ENCODE peak calls at places on chromosomes 5 and 9, in ten cellular contexts. T, P, K, O, G, L, Q, S, J and D are unnamed samples. For H3K4me1, the result is how much of the 10 kb centered on the place peaks cover.

GRCh38 chr9:31799953-31800609 is 584.4 kb upstream of the ACO1 start:
- DNase-seq in T (peak), P (no peak), K (no peak), O (peak), G (no peak), L (no peak), Q (no peak), S (peak), J (no peak), D (no peak)

GRCh38 chr5:154465169-154465568 is 12.9 kb downstream of the HAND1 start:
- DNase-seq in T (no peak), P (no peak), K (no peak), O (peak), G (no peak), L (no peak), Q (no peak), S (no peak), J (no peak), D (no peak)

GRCh38 chr9:127263664-127264063 is 910 bp upstream of the GARNL3 start:
- DNase-seq in T (no peak), P (peak), K (no peak), O (no peak), G (no peak), L (peak), Q (no peak), S (no peak), J (no peak), D (peak)

GRCh38 chr5:53616939-53617549 is 56.6 kb downstream of the NDUFS4 start:
- DNase-seq in T (peak), P (no peak), K (no peak), O (no peak), G (no peak), L (no peak), Q (no peak), S (no peak), J (no peak), D (no peak)

GRCh38 chr5:101532430-101532829 is 629.3 kb upstream of the ST8SIA4 start:
- DNase-seq in T (no peak), P (no peak), K (no peak), O (no peak), G (no peak), L (no peak), Q (no peak), S (no peak), J (no peak), D (no peak)

GRCh38 chr5:171537463-171537862 is 118.0 kb downstream of the FGF18 start:
- DNase-seq in T (no peak), P (no peak), K (no peak), O (peak), G (peak), L (no peak), Q (no peak), S (no peak), J (no peak), D (no peak)

GRCh38 chr9:15936316-15936869 is 383.6 kb downstream of the CCDC171 start:
- DNase-seq in T (peak), P (no peak), K (peak), O (peak), G (peak), L (peak), Q (no peak), S (no peak), J (no peak), D (peak)

GRCh38 chr5:66959668-66960067 is 236.9 kb downstream of the CD180 start:
- DNase-seq in T (no peak), P (no peak), K (no peak), O (peak), G (no peak), L (no peak), Q (no peak), S (no peak), J (no peak), D (no peak)

GRCh38 chr9:2621678-2622360 is at the start of gene VLDLR:
- DNase-seq in T (no peak), P (peak), K (peak), O (peak), G (no peak), L (peak), Q (peak), S (peak), J (peak), D (peak)

GRCh38 chr5:165187815-165188214 is 1682.4 kb downstream of the MAT2B start:
- DNase-seq in T (no peak), P (no peak), K (no peak), O (no peak), G (no peak), L (no peak), Q (no peak), S (no peak), J (no peak), D (no peak)

GRCh38 chr5:17381926-17382325 is 116.1 kb upstream of the TAF11L2 start:
- DNase-seq in T (no peak), P (no peak), K (no peak), O (no peak), G (no peak), L (no peak), Q (peak), S (no peak), J (peak), D (peak)

GRCh38 chr9:102769307-102769706 is 225.8 kb upstream of the CYLC2 start:
- DNase-seq in T (no peak), P (no peak), K (no peak), O (no peak), G (no peak), L (no peak), Q (no peak), S (no peak), J (no peak), D (no peak)

GRCh38 chr5:150131461-150131860 is 24.2 kb downstream of the PDGFRB start:
- DNase-seq in T (no peak), P (no peak), K (no peak), O (no peak), G (no peak), L (no peak), Q (no peak), S (no peak), J (no peak), D (no peak)
- H3K4me1 ChIP-seq in T (under half), P (under half), K (under half), O (under half), G (under half), L (under half), Q (under half), S (under half), J (under half), D (half or more)

GRCh38 chr9:89312154-89312616 is 1.2 kb downstream of the CKS2 start:
- DNase-seq in T (peak), P (no peak), K (no peak), O (peak), G (peak), L (peak), Q (no peak), S (no peak), J (no peak), D (no peak)
- H3K4me1 ChIP-seq in T (under half), P (under half), K (under half), O (under half), G (under half), L (under half), Q (under half), S (under half), J (under half), D (under half)

DNA sequence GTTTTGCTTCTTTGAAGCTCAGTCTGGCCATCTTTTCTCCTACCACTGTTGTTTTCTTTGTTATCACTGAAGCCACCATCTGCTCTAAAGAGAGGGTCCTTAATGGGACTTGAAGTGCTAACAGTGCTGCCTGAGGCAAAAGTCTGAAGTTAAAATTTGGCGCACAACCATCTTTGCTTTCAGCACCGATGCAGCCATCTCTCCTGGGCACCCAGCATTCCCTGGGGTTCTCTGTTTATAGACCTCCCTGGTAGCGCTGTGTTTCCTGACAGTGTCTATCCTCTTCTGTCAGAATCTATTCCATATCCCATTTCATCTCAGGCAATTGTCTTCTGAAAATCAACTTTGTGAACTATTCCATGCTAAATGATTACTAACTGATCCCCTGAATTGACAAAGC is 491.5 kb upstream of the MPDZ start:
- DNase-seq in T (no peak), P (no peak), K (no peak), O (no peak), G (no peak), L (peak), Q (no peak), S (no peak), J (no peak), D (no peak)
- H3K4me1 ChIP-seq in T (under half), P (under half), K (under half), O (under half), G (under half), L (under half), Q (under half), S (under half), J (under half), D (under half)

GRCh38 chr9:113237026-113237425 is 15.7 kb downstream of the SLC31A1 start:
- DNase-seq in T (peak), P (no peak), K (no peak), O (no peak), G (no peak), L (peak), Q (no peak), S (no peak), J (no peak), D (no peak)
- H3K4me1 ChIP-seq in T (under half), P (under half), K (under half), O (under half), G (under half), L (under half), Q (under half), S (under half), J (under half), D (under half)